ENCODE peak calls at places on chromosomes 5 and 9, in four cellular contexts. M is HepG2, S is H1, C is K562. F is an unnamed sample.
A peak's percentile ranks its signal among the peaks of the same experiment; 100 is the strongest.

GRCh38 chr9:91933556-91934352 is 16.3 kb downstream of the ROR2 start:
- DNase-seq in S (no peak), M (no peak), C (peak; percentile 48), F (no peak)

GRCh38 chr5:138596105-138596987 is 21.1 kb upstream of the HSPA9 start:
- DNase-seq in C (no peak), M (no peak), S (no peak), F (no peak)

GRCh38 chr5:77486344-77486962 is 5.7 kb downstream of the WDR41 start:
- DNase-seq in S (no peak), C (no peak), M (no peak), F (no peak)

GRCh38 chr5:150638053-150638444 is 2.4 kb upstream of the SYNPO start:
- DNase-seq in C (no peak), M (no peak), S (no peak), F (no peak)

GRCh38 chr5:39755986-39756385 is 331.2 kb upstream of the DAB2 start:
- DNase-seq in C (peak; percentile 16), M (no peak), S (no peak), F (no peak)

GRCh38 chr9:135051316-135052038 is 36.0 kb upstream of the OLFM1 start:
- DNase-seq in M (no peak), S (no peak), C (no peak), F (no peak)

GRCh38 chr5:135602882-135603721 is 24.3 kb upstream of the CXCL14 start:
- DNase-seq in S (peak; percentile 42), C (no peak), M (no peak), F (no peak)

GRCh38 chr5:138438724-138439536 is at the start of gene REEP2:
- DNase-seq in M (no peak), C (peak; percentile 78), S (peak; percentile 72), F (no peak)

GRCh38 chr5:149317281-149318048 is 27.8 kb upstream of the GRPEL2 start:
- DNase-seq in M (peak; percentile 52), S (no peak), C (peak; percentile 61), F (no peak)

GRCh38 chr5:179187681-179188575 is 127.8 kb downstream of the ZNF354C start:
- DNase-seq in M (no peak), S (no peak), C (no peak), F (no peak)

GRCh38 chr9:134618163-134618822 is 23.3 kb upstream of the COL5A1 start:
- DNase-seq in C (no peak), S (no peak), M (no peak), F (no peak)

GRCh38 chr5:113038714-113039113 is 62.1 kb downstream of the DCP2 start:
- DNase-seq in C (no peak), M (no peak), S (peak; percentile 41), F (no peak)

GRCh38 chr5:43207601-43208000 is 15.6 kb downstream of the NIM1K start:
- DNase-seq in M (no peak), S (no peak), C (no peak), F (no peak)

GRCh38 chr5:160685695-160686094 is 166.3 kb downstream of the ATP10B start:
- DNase-seq in C (peak; percentile 7), S (no peak), M (peak; percentile 45), F (peak; percentile 13)

GRCh38 chr5:139108056-139108811 is 89.9 kb downstream of the SIL1 start:
- DNase-seq in C (no peak), M (no peak), S (no peak), F (no peak)

GRCh38 chr5:171850354-171850947 is 64.8 kb downstream of the SMIM23 start:
- DNase-seq in S (no peak), M (peak; percentile 13), C (peak; percentile 38), F (no peak)

GRCh38 chr9:6413365-6414263 is 615 bp downstream of the UHRF2 start:
- DNase-seq in S (peak; percentile 67), M (no peak), C (peak; percentile 21), F (no peak)

GRCh38 chr5:87241555-87241954 is 26.1 kb upstream of the RASA1 start:
- DNase-seq in C (no peak), S (no peak), M (no peak), F (no peak)

GRCh38 chr5:73789851-73790281 is 163.9 kb downstream of the ARHGEF28 start:
- DNase-seq in S (no peak), C (no peak), M (no peak), F (peak; percentile 31)

GRCh38 chr5:162289489-162289888 is 221.9 kb downstream of the GABRG2 start:
- DNase-seq in M (no peak), S (no peak), C (no peak), F (no peak)

GRCh38 chr5:150082364-150082763 is 4.0 kb downstream of the CSF1R start:
- DNase-seq in C (no peak), S (no peak), M (no peak), F (no peak)

GRCh38 chr9:136107155-136107952 is 11.3 kb downstream of the TMEM250 start:
- DNase-seq in S (no peak), C (peak; percentile 88), M (no peak), F (no peak)

GRCh38 chr5:14039063-14039462 is 94.6 kb upstream of the DNAH5 start:
- DNase-seq in M (peak; percentile 41), S (no peak), C (no peak), F (no peak)

GRCh38 chr5:16712178-16712577 is 95.4 kb upstream of the RETREG1 start:
- DNase-seq in C (no peak), S (no peak), M (no peak), F (no peak)

GRCh38 chr5:138282918-138283742 is 8.7 kb upstream of the GFRA3 start:
- DNase-seq in S (no peak), C (peak; percentile 42), M (peak; percentile 68), F (no peak)

GRCh38 chr5:168528521-168529360 is at the start of gene FBLL1:
- DNase-seq in S (peak; percentile 89), M (peak; percentile 19), C (peak; percentile 51), F (no peak)

GRCh38 chr9:121485618-121486531 is 13.8 kb downstream of the GGTA1 start:
- DNase-seq in S (no peak), C (peak; percentile 33), M (no peak), F (no peak)

GRCh38 chr5:61624966-61625681 is 293.1 kb downstream of the ZSWIM6 start:
- DNase-seq in S (no peak), M (no peak), C (no peak), F (no peak)

GRCh38 chr5:25550793-25551192 is 906.0 kb upstream of the CDH10 start:
- DNase-seq in C (no peak), M (no peak), S (no peak), F (no peak)

GRCh38 chr9:124267271-124267807 is 9.6 kb downstream of the NEK6 start:
- DNase-seq in C (no peak), M (no peak), S (no peak), F (no peak)

GRCh38 chr5:59180515-59180914 is 597.6 kb downstream of the RAB3C start:
- DNase-seq in M (no peak), S (no peak), C (no peak), F (peak; percentile 64)

GRCh38 chr9:12633016-12633765 is 60.0 kb upstream of the TYRP1 start:
- DNase-seq in M (no peak), S (no peak), C (no peak), F (no peak)

GRCh38 chr9:118170032-118170955 is 466.1 kb downstream of the TLR4 start:
- DNase-seq in M (peak; percentile 7), C (no peak), S (peak; percentile 60), F (no peak)

GRCh38 chr5:34522599-34523381 is 133.3 kb upstream of the RAI14 start:
- DNase-seq in S (peak; percentile 67), M (peak; percentile 65), C (peak; percentile 77), F (no peak)

GRCh38 chr5:34523382-34523716 is 132.8 kb upstream of the RAI14 start:
- DNase-seq in C (no peak), S (no peak), M (no peak), F (no peak)

GRCh38 chr5:34525761-34526160 is 130.4 kb upstream of the RAI14 start:
- DNase-seq in S (no peak), C (peak; percentile 37), M (no peak), F (no peak)

GRCh38 chr5:34521628-34522290 is 134.4 kb upstream of the RAI14 start:
- DNase-seq in S (no peak), M (peak; percentile 23), C (no peak), F (no peak)

GRCh38 chr5:34524123-34524522 is 132.0 kb upstream of the RAI14 start:
- DNase-seq in C (peak; percentile 55), M (no peak), S (no peak), F (no peak)
- TF ChIP-seq CBX5 in C (no peak), M (no peak), S (no peak), F (no peak)

GRCh38 chr9:34684816-34685215 is 6.3 kb downstream of the CCL19 start:
- DNase-seq in S (no peak), C (no peak), M (no peak), F (no peak)

GRCh38 chr9:34685591-34685990 is 5.5 kb downstream of the CCL19 start:
- DNase-seq in S (no peak), M (no peak), C (no peak), F (no peak)

GRCh38 chr9:34686732-34687131 is 4.3 kb downstream of the CCL19 start:
- DNase-seq in S (no peak), M (no peak), C (no peak), F (no peak)

GRCh38 chr9:34686231-34686630 is 4.8 kb downstream of the CCL19 start:
- DNase-seq in S (no peak), M (no peak), C (no peak), F (no peak)

DNA sequence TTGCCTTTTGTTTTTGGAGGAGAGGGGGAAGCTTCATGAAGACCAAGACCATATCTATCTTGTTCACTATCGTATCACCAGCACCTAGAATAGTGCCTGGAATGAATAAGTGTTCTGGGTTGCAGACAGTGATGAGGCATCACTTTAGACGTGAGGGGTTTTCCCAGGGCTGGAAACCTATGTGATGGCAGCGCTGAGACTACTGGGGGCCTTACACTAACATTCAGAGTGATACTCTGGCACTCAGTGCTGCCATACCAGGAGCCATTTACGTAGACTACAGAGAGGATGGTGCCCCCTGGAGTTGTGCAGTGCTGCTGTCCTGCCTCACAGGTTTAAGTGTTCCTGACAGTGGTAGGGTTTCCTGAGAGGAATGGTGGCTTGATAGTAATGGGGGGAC is 6.9 kb downstream of the CCL19 start:
- DNase-seq in C (no peak), M (no peak), S (no peak), F (no peak)
- TF ChIP-seq CBX5 in C (no peak), M (no peak), S (no peak), F (no peak)

GRCh38 chr5:159056201-159056600 is 43.5 kb downstream of the EBF1 start:
- DNase-seq in S (no peak), C (no peak), M (no peak), F (no peak)
- TF ChIP-seq CBX5 in S (no peak), C (no peak), M (no peak), F (no peak)

DNA sequence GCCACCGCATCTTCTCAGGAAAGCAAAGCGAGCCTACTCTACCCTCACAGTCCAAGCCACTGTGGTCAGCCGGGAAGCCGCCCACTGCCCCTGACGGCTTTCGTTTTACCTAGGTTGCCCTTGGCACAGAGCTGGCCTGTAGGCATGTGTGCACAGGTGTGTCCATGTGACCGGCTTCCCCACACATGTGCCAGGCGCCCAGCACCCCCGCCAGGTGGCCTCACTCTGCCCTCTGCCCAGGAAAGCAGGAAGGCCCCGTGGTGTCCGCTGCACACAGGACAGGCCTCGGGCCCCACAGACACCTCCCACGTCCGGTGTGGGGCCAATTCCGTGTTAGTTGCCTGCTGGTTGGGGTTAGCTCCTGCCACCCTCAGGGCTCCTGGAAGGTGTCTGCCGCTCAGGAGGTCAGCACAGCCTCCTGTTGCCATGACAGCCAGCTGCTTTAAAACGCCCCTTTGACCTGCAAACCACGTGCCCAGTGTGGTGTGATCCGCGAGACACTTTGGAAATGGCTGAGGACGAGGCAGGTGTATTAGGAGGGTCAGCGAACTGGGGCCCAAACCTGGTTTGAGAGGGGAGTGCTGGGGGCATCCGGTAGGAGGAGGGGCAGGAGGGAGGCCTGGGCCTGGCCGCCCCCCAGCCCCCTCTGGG is 28.7 kb downstream of the TPPP start:
- DNase-seq in M (no peak), S (no peak), C (no peak), F (no peak)
- TF ChIP-seq CBX5 in M (no peak), S (no peak), C (no peak), F (no peak)

F was measured in GM12878.